ENCODE peak calls at places on chromosomes 3 and 15, in four cellular contexts. Z, R, L and G are unnamed samples.

GRCh38 chr3:152505926-152506325 is 237.2 kb downstream of the MBNL1 start:
- DNase-seq in L (no peak), R (no peak), Z (no peak), G (no peak)

GRCh38 chr3:33658971-33659848 is 58.8 kb downstream of the CLASP2 start:
- DNase-seq in Z (peak; percentile 65), L (peak; percentile 87), R (peak; percentile 83), G (peak; percentile 88)

GRCh38 chr3:155744091-155744625 is 713 bp downstream of the PLCH1 start:
- DNase-seq in R (no peak), L (peak; percentile 62), Z (peak; percentile 75), G (peak; percentile 38)

GRCh38 chr3:73805435-73805834 is 180.7 kb upstream of the PDZRN3 start:
- DNase-seq in Z (peak; percentile 13), L (peak; percentile 83), R (no peak), G (no peak)

GRCh38 chr3:156750874-156751245 is 75.3 kb upstream of the LEKR1 start:
- DNase-seq in Z (no peak), L (no peak), R (peak; percentile 78), G (no peak)

GRCh38 chr3:126538316-126538715 is 14.4 kb downstream of the CHST13 start:
- DNase-seq in R (no peak), Z (peak; percentile 5), L (peak; percentile 49), G (no peak)

GRCh38 chr3:155031191-155031590 is 48.9 kb upstream of the MME start:
- DNase-seq in L (no peak), R (peak; percentile 17), Z (no peak), G (no peak)

GRCh38 chr3:143119009-143119914 is at the start of gene CHST2:
- DNase-seq in Z (peak; percentile 65), L (peak; percentile 79), R (peak; percentile 83), G (peak; percentile 29)

GRCh38 chr3:9808345-9809037 is 1.6 kb upstream of the TTLL3 start:
- DNase-seq in R (peak; percentile 17), L (no peak), Z (peak; percentile 36), G (no peak)

GRCh38 chr3:923161-923910 is 169.5 kb upstream of the CNTN6 start:
- DNase-seq in R (no peak), L (no peak), Z (no peak), G (no peak)
- H3K27ac ChIP-seq in R (no peak overlapping the region), L (no peak overlapping the region), Z (no peak overlapping the region), G (no peak overlapping the region)

DNA sequence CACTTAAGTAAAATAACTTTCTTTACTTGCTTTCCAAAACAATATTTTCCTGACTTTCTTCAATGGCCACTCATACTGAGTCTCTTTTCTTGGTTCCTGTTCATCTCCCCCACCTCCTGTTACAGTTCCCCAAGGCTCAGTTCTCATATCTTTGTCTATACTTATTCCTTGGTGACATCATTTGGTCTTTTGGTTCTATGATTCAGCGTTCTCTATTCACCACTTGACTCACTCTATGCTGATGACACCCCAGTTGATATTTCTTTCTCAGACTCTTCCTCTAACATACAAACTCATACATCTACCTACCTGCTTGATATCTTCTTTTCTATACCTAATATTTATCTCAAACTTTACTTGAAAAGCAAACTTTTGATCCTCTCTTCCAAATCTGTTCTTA is 85.0 kb upstream of the P3H2 start:
- DNase-seq in R (peak; percentile 81), Z (no peak), L (no peak), G (no peak)
- H3K27ac ChIP-seq in R (no peak overlapping the region), Z (no peak overlapping the region), L (no peak overlapping the region), G (no peak overlapping the region)

GRCh38 chr3:127771746-127772145 is 50.6 kb downstream of the MGLL start:
- DNase-seq in R (no peak), L (peak; percentile 38), Z (no peak), G (no peak)

GRCh38 chr3:127772776-127773751 is 49.3 kb downstream of the MGLL start:
- DNase-seq in L (peak; percentile 42), Z (no peak), R (no peak), G (no peak)

GRCh38 chr3:127769284-127770081 is 52.8 kb downstream of the MGLL start:
- DNase-seq in L (peak; percentile 19), Z (no peak), R (no peak), G (no peak)

GRCh38 chr3:127772273-127772672 is 50.0 kb downstream of the MGLL start:
- DNase-seq in L (peak; percentile 32), Z (no peak), R (no peak), G (no peak)

GRCh38 chr3:127770671-127771370 is 51.5 kb downstream of the MGLL start:
- DNase-seq in R (no peak), Z (no peak), L (peak; percentile 26), G (no peak)
- H3K27ac ChIP-seq in R (peak overlapping the region; percentile 17), Z (no peak overlapping the region), L (no peak overlapping the region), G (no peak overlapping the region)

DNA sequence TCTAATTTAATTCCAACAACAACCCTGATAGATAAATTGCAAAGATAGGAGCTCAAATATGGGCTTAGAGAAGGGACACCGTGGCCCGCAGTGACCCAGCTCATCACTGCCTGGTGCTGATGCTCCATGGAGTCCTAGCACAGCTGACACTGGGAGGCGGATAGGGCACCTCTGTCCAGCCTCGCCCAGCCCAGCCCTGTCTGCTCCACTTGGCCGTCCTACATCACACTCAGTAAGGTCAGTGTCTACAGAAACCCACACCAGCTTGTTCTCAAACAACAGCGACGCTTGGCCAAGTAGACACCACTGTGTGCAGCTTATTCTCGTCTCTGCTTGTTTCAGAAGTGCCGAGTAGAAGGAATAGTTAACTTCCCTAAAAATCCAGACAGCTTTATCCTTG is 33.9 kb downstream of the GABRB3 start:
- DNase-seq in Z (no peak), R (no peak), L (no peak), G (no peak)
- H3K27ac ChIP-seq in Z (no peak overlapping the region), R (no peak overlapping the region), L (no peak overlapping the region), G (no peak overlapping the region)

GRCh38 chr3:94365006-94365405 is 302.1 kb downstream of the NSUN3 start:
- DNase-seq in R (no peak), Z (peak; percentile 17), L (no peak), G (no peak)

DNA sequence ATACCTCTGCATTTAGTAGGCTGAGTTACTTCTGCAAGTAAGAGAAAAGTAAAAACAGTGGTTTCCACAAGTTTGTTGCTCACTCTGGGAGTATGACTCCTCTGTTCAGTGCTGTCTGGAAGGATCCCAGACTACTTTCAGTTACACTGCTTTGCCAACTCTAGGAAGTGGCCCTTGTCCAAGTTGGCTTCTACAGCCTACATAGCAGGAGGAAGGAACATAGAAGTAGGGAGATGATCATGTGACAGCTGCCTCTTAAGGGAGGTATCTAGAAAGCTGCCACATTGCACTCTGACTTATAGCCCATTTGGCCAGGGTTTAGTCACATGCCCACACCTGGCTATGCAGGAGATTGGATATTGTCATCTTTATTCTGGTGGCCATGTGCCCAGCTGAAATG is 298.1 kb downstream of the NSUN3 start:
- DNase-seq in R (peak; percentile 51), Z (peak; percentile 57), L (no peak), G (no peak)
- H3K27ac ChIP-seq in R (no peak overlapping the region), Z (peak overlapping the region; percentile 24), L (no peak overlapping the region), G (no peak overlapping the region)

DNA sequence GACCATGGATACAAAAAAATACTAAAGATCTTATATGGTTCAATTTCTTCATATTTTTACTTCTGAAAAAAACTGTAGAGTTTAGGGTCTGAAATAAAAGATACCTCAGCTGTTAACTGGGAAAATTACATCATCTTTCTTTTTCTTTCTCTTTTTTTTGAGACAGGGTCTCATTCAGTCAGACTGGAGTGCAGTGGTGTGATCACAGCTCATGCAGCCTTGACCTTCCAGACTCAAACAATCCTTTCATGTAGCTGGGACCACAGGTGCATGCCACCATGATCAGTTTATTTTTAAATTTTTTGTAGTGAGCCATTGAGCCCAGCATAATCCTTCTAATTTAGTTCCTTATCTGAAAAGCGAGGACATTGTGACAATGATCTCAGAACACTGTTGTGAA is 39.6 kb upstream of the TKT start:
- DNase-seq in L (no peak), R (no peak), Z (no peak), G (no peak)
- H3K27ac ChIP-seq in L (peak overlapping the region; percentile 57), R (no peak overlapping the region), Z (no peak overlapping the region), G (no peak overlapping the region)

GRCh38 chr15:45167631-45168205 is 20.0 kb downstream of the SHF start:
- DNase-seq in L (no peak), Z (no peak), R (no peak), G (no peak)
- H3K27ac ChIP-seq in L (peak overlapping the region; percentile 95), Z (peak overlapping the region; percentile 95), R (no peak overlapping the region), G (peak overlapping the region; percentile 95)

GRCh38 chr3:138383715-138384114 is 35.3 kb downstream of the MRAS start:
- DNase-seq in R (no peak), L (no peak), Z (no peak), G (no peak)

GRCh38 chr3:138381950-138382715 is 33.8 kb downstream of the MRAS start:
- DNase-seq in L (peak; percentile 82), R (peak; percentile 46), Z (peak; percentile 33), G (peak; percentile 71)

GRCh38 chr3:138389144-138389601 is 40.8 kb downstream of the MRAS start:
- DNase-seq in R (peak; percentile 52), L (peak; percentile 43), Z (no peak), G (no peak)

GRCh38 chr3:138381413-138381901 is 33.1 kb downstream of the MRAS start:
- DNase-seq in R (peak; percentile 67), Z (no peak), L (peak; percentile 70), G (peak; percentile 73)

DNA sequence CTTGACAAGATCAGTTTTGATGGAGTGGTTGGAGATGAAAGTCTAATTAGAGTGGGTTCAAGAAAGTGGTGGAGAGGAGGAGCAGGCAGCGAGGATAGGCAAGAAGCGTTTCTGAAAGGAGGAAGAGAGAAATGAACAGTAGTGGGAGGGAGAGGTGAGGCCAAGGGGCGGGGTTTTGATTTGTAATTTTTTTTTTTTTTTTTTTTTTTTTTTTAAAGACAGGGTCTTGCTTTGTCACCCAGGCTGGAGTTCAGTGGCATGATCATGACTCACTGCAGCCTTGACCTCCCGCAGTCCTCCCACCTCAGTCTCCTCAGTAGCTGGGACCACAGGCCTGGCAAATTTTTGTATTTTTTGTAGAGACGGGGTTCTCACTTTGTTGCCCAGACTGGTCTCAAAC is 36.6 kb downstream of the MRAS start:
- DNase-seq in R (no peak), L (no peak), Z (no peak), G (no peak)
- H3K27ac ChIP-seq in R (no peak overlapping the region), L (no peak overlapping the region), Z (no peak overlapping the region), G (no peak overlapping the region)

GRCh38 chr15:73870700-73871408 is 2.5 kb upstream of the TBC1D21 start:
- DNase-seq in R (peak; percentile 66), L (peak; percentile 72), Z (peak; percentile 19), G (no peak)
- H3K27ac ChIP-seq in R (no peak overlapping the region), L (no peak overlapping the region), Z (no peak overlapping the region), G (no peak overlapping the region)

DNA sequence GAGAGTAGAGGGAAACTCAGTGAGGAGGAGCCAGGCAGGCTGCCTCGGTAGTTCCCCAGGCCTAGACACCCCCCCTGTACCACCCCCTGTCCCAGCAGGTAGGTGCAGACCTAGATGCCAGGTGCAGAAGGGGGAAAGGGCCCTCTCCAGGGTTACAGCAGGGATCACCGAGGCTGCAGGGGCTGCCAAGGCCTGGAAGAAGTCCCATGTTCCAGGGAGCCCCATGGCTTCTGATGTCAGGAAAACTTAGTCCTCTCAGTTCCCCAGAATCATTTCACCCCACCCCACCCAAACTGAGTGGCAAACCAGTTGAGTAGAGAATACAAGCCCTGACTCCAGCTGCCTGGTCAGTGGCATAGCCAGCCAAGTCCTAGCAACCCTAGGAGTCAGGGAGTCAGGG is 7.4 kb upstream of the SEMA3B start:
- DNase-seq in Z (no peak), L (no peak), R (no peak), G (no peak)
- H3K27ac ChIP-seq in Z (peak overlapping the region; percentile 95), L (peak overlapping the region; percentile 98), R (no peak overlapping the region), G (peak overlapping the region; percentile 98)